ENCODE peak calls at places on chromosomes 2 and 18, in five cellular contexts. I, W, X, A and K are unnamed samples.

GRCh38 chr2:131022731-131023130 is 70.5 kb downstream of the FAM168B start:
- DNase-seq in X (no peak), I (no peak), A (no peak), W (no peak), K (no peak)

GRCh38 chr18:5977022-5977421 is 81.7 kb upstream of the TMEM200C start:
- DNase-seq in A (no peak), W (no peak), X (no peak), I (no peak), K (no peak)

GRCh38 chr2:213253162-213253561 is 31.1 kb upstream of the SPAG16 start:
- DNase-seq in X (no peak), W (no peak), I (no peak), A (no peak), K (no peak)

GRCh38 chr2:238091426-238092060 is 8.6 kb upstream of the ESPNL start:
- DNase-seq in W (no peak), X (no peak), I (no peak), A (no peak), K (no peak)

GRCh38 chr2:229170907-229171306 is 100.2 kb downstream of the PID1 start:
- DNase-seq in X (no peak), I (no peak), W (no peak), A (peak; percentile 20), K (no peak)

GRCh38 chr2:134718095-134718955 is 475 bp downstream of the TMEM163 start:
- DNase-seq in W (peak; percentile 46), I (no peak), X (peak; percentile 27), A (no peak), K (peak; percentile 8)

GRCh38 chr2:237421542-237422047 is 7.6 kb upstream of the COL6A3 start:
- DNase-seq in X (peak; percentile 61), A (peak; percentile 84), I (peak; percentile 65), W (peak; percentile 90), K (peak; percentile 67)

GRCh38 chr18:69784840-69785239 is 162.8 kb downstream of the CD226 start:
- DNase-seq in W (no peak), A (no peak), X (no peak), I (no peak), K (no peak)

GRCh38 chr2:190572251-190572650 is 37.7 kb upstream of the NEMP2 start:
- DNase-seq in A (no peak), I (no peak), W (no peak), X (no peak), K (no peak)
- H2BK12ac ChIP-seq in A (no peak overlapping the region), I (no peak overlapping the region), W (no peak overlapping the region), X (no peak overlapping the region), K (no peak overlapping the region)

GRCh38 chr2:232892221-232892620 is 22.2 kb downstream of the SNORC start:
- DNase-seq in I (no peak), W (no peak), X (no peak), A (no peak), K (no peak)

GRCh38 chr2:232894251-232894650 is 24.2 kb downstream of the SNORC start:
- DNase-seq in A (no peak), I (no peak), X (no peak), W (no peak), K (no peak)

GRCh38 chr2:232892843-232893242 is 22.8 kb downstream of the SNORC start:
- DNase-seq in I (no peak), A (no peak), X (no peak), W (no peak), K (no peak)

GRCh38 chr2:232894746-232895145 is 24.7 kb downstream of the SNORC start:
- DNase-seq in W (no peak), A (no peak), I (no peak), X (no peak), K (no peak)

GRCh38 chr2:232893834-232894233 is 23.8 kb downstream of the SNORC start:
- DNase-seq in W (peak; percentile 25), X (no peak), I (no peak), A (no peak), K (no peak)
- H3K18ac ChIP-seq in W (no peak overlapping the region), X (peak overlapping the region; percentile 68), I (no peak overlapping the region), A (no peak overlapping the region), K (no peak overlapping the region)

GRCh38 chr2:48265169-48266013 is 264.6 kb upstream of the STON1 start:
- DNase-seq in W (no peak), X (no peak), I (no peak), A (no peak), K (no peak)

GRCh38 chr2:48264632-48265031 is 265.3 kb upstream of the STON1 start:
- DNase-seq in A (no peak), W (no peak), X (no peak), I (no peak), K (no peak)

GRCh38 chr2:48269126-48269822 is 260.7 kb upstream of the STON1 start:
- DNase-seq in A (no peak), I (no peak), W (no peak), X (no peak), K (no peak)

GRCh38 chr2:48268671-48269070 is 261.3 kb upstream of the STON1 start:
- DNase-seq in X (no peak), I (no peak), A (no peak), W (no peak), K (peak; percentile 67)

DNA sequence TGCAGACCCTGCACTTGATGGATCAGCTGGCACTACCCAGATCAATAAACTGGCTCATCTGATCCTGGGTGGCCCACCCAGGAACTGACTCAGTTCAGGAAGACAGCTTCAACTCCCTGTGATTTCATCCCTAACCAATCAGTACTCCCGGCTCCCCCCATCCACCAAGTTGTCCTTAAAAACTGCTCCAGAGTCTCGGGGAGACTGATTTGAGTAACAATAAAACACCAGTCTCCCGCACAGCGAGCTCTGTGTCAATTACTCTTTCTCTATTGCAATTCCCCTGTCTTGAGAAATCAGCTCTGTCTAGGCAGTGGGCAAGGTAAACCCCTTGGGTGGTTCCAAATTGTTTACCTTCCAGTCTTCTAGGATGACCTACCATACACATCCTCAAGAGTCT is 263.3 kb upstream of the STON1 start:
- DNase-seq in I (no peak), A (no peak), X (no peak), W (no peak), K (no peak)
- H4K91ac ChIP-seq in I (no peak overlapping the region), A (no peak overlapping the region), X (no peak overlapping the region), W (no peak overlapping the region), K (no peak overlapping the region)

GRCh38 chr2:150136407-150136806 is 351.1 kb downstream of the RND3 start:
- DNase-seq in X (no peak), I (no peak), A (no peak), W (no peak), K (no peak)
- H2BK12ac ChIP-seq in X (no peak overlapping the region), I (no peak overlapping the region), A (no peak overlapping the region), W (no peak overlapping the region), K (no peak overlapping the region)